ENCODE peak calls at places on chromosomes 13 and 19, in seven cellular contexts. T is heart right ventricle; K is A673; V is CD8-positive, alpha-beta memory T cell; A is uterus; R is CD4-positive, alpha-beta memory T cell; M is Karpas-422. S is an unnamed sample.

GRCh38 chr13:30845297-30846214 is 60.5 kb upstream of the MEDAG start:
- DNase-seq in R (no peak), V (no peak), K (no peak), T (no peak), M (no peak), A (no peak), S (no peak)

GRCh38 chr13:30685987-30686386 is 49.4 kb upstream of the ALOX5AP start:
- DNase-seq in K (no peak), M (no peak), V (no peak), T (no peak), A (no peak), R (no peak), S (no peak)

GRCh38 chr19:38095411-38096308 is 128.4 kb downstream of the DPF1 start:
- DNase-seq in K (peak), R (peak), T (peak), M (peak), A (peak), V (no peak), S (peak)

GRCh38 chr19:49071860-49072547 is 495 bp downstream of the KCNA7 start:
- DNase-seq in K (peak), T (no peak), V (no peak), M (no peak), A (no peak), R (no peak), S (no peak)

GRCh38 chr19:3340340-3340739 is 26.0 kb upstream of the NFIC start:
- DNase-seq in M (no peak), R (no peak), T (no peak), A (no peak), V (no peak), K (no peak), S (no peak)

GRCh38 chr19:734716-735115 is 16.2 kb upstream of the MISP start:
- DNase-seq in T (no peak), R (no peak), V (no peak), A (no peak), K (no peak), M (no peak), S (no peak)

GRCh38 chr13:102569488-102569887 is 27.3 kb upstream of the TPP2 start:
- DNase-seq in V (no peak), M (no peak), A (no peak), R (no peak), K (no peak), T (no peak), S (no peak)

GRCh38 chr19:4694211-4694987 is 24.3 kb upstream of the MYDGF start:
- DNase-seq in R (no peak), A (peak), K (peak), V (no peak), M (no peak), T (peak), S (no peak)

GRCh38 chr13:96904232-96904631 is 90.0 kb downstream of the OXGR1 start:
- DNase-seq in M (no peak), A (no peak), T (no peak), V (no peak), R (no peak), K (no peak), S (no peak)

GRCh38 chr19:17565611-17566010 is 10.2 kb downstream of the COLGALT1 start:
- DNase-seq in A (no peak), R (no peak), M (no peak), V (no peak), K (no peak), T (no peak), S (no peak)

GRCh38 chr19:28009696-28010095 is 1203.3 kb downstream of the UQCRFS1 start:
- DNase-seq in K (no peak), R (no peak), V (no peak), M (no peak), T (no peak), A (no peak), S (no peak)

GRCh38 chr13:95455782-95456181 is 96.7 kb upstream of the CLDN10 start:
- DNase-seq in R (no peak), M (no peak), A (no peak), K (peak), T (no peak), V (no peak), S (no peak)

GRCh38 chr13:81872581-81872980 is 1531.7 kb upstream of the SPRY2 start:
- DNase-seq in M (peak), K (peak), V (no peak), T (no peak), A (no peak), R (no peak), S (no peak)

GRCh38 chr19:48967346-48968178 is 2.5 kb downstream of the FTL start:
- DNase-seq in A (no peak), V (no peak), M (peak), K (no peak), R (no peak), T (no peak), S (no peak)

GRCh38 chr19:53394522-53394973 is 401 bp upstream of the ZNF765 start:
- DNase-seq in T (peak), R (no peak), A (peak), K (no peak), M (peak), V (no peak), S (peak)

GRCh38 chr13:51027644-51028043 is 83.4 kb downstream of the C13orf42 start:
- DNase-seq in V (no peak), R (no peak), K (no peak), M (no peak), A (no peak), T (no peak), S (no peak)

GRCh38 chr13:113848020-113848419 is 15.9 kb downstream of the GAS6 start:
- DNase-seq in R (no peak), K (no peak), T (no peak), V (no peak), M (no peak), A (peak), S (no peak)

GRCh38 chr19:29841559-29842367 is 30.0 kb downstream of the CCNE1 start:
- DNase-seq in A (no peak), T (no peak), M (peak), K (peak), V (no peak), R (no peak), S (no peak)

GRCh38 chr19:29842471-29843179 is 30.8 kb downstream of the CCNE1 start:
- DNase-seq in A (no peak), K (no peak), T (no peak), V (no peak), M (no peak), R (no peak), S (no peak)

GRCh38 chr19:29841209-29841558 is 29.4 kb downstream of the CCNE1 start:
- DNase-seq in T (no peak), M (no peak), V (no peak), R (no peak), K (no peak), A (no peak), S (no peak)

GRCh38 chr19:29844891-29845575 is 33.2 kb downstream of the CCNE1 start:
- DNase-seq in M (peak), A (peak), K (peak), R (no peak), V (peak), T (peak), S (peak)

DNA sequence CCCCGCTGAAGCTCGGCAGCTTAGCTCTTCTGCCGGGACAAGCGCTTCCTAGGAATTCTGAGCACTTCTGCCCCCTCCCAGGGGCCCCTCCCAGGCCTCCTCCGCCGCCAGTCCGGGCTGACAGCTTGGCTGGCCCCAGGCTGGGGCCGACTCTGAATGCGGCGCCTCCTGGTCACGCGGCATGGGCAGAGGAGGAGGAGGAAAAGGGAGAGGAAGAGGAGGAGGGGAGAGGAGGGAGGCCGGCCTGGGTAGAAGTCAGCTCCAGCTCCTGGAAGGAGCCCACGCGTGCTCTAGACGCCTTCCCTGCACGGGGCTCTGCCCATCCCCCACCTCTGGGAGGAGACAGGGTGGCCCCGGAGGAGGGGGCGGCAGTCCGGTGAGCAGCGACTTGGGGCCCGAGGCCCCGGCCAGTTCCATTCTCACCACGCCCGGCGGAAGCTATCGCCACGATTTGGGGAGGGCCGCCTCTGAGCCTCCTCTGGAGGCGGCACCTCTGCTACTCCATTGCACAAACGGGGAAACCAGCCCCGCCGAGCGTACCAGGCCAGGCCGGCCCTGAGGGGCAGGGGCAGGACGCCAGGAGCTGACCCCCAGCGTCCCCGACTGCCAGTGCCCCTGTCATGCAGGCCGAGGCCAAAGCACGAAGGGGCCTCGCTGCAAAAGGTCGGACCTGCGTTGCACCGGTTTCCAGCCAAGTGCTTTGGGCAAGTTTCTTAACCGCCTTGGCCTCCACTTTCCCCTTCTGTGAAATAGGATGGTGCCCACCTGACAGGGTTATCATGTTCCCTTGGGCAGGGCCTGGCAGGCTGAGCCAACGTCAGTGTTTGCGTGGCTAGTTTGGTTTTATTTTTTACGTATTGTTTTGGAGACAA is 31.6 kb downstream of the CCNE1 start:
- DNase-seq in R (peak), A (peak), M (no peak), T (peak), V (peak), K (no peak), S (no peak)
- H3K4me3 ChIP-seq in R (peak), A (no peak), M (no peak), T (peak), V (peak), K (no peak), S (peak)

DNA sequence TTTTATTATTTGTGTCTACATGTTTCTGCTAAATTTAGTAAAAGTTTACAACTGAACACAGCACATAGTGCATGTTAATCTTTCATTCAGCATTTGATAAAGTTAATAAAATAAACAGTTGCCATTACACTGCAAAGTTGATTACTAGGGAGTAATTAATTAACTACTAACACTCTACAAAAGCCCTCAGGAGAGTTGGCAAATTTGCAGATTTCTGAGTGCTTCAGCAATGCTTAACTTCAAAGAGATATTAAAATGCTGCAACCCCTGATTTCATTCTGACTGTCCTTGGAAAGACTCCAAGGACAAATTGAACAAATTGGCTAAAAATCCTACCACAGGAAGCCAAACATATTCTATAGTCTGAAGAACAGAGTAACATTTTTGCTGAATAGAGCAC is 1542.9 kb downstream of the SLITRK5 start:
- DNase-seq in R (no peak), V (no peak), M (no peak), T (no peak), A (no peak), K (no peak), S (no peak)
- H3K27ac ChIP-seq in R (no peak), V (no peak), M (no peak), T (no peak), A (no peak), K (no peak), S (no peak)

DNA sequence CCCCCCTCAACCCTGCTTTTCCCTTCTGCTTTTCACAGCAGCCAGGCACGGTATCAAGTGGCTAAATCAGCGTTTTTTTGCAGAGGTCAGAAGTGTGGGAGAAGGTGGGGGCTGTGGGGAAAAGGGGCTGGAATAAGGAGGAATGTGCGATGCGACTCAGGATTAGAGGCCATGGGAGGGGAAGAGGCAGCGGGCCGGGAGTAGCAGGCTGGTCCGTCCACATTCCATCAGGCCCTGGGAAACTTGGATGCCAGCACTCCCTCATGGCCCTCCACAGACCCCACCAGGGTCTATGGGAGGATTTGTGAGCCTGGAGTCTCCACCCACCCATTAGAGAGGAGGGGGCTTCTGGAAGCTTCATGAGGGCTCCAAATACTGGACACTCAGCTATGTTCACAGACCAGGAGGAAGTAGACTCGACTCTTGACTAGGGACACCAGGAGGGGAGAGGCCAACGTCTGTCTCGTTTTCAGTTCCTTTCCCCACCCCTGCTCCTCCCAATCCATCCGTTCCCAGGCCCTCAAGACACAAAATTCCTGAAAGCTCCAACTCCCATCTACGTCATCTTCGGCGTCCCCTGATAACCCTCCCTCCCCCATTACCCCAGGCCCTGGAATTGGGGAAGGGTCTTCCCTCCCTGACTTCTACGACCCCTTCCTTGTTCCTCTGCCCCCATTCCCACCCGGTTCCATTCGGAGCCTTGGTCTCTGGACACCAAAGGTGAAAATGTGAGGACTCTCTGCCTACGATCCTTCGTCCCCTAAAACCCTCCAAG is 3.3 kb upstream of the KCNC3 start:
- DNase-seq in M (peak), T (no peak), A (no peak), R (no peak), V (no peak), K (no peak), S (no peak)
- H3K4me3 ChIP-seq in M (peak), T (peak), A (no peak), R (peak), V (peak), K (peak), S (peak)

GRCh38 chr19:41868120-41868988 is 8.3 kb downstream of the RPS19 start:
- DNase-seq in R (no peak), V (no peak), T (no peak), K (no peak), A (no peak), M (no peak), S (no peak)
- H3K27ac ChIP-seq in R (peak), V (no peak), T (no peak), K (peak), A (no peak), M (no peak), S (no peak)

GRCh38 chr13:101429733-101430132 is 13.4 kb upstream of the NALCN start:
- DNase-seq in V (no peak), R (no peak), T (no peak), M (no peak), A (no peak), K (no peak), S (no peak)

GRCh38 chr13:101423872-101424271 is 7.6 kb upstream of the NALCN start:
- DNase-seq in K (no peak), T (no peak), R (no peak), M (no peak), V (no peak), A (no peak), S (no peak)

GRCh38 chr13:101425623-101426022 is 9.3 kb upstream of the NALCN start:
- DNase-seq in V (no peak), A (no peak), M (peak), K (no peak), R (no peak), T (no peak), S (no peak)

GRCh38 chr13:101425156-101425471 is 8.8 kb upstream of the NALCN start:
- DNase-seq in A (no peak), T (no peak), V (no peak), K (no peak), M (no peak), R (no peak), S (no peak)

DNA sequence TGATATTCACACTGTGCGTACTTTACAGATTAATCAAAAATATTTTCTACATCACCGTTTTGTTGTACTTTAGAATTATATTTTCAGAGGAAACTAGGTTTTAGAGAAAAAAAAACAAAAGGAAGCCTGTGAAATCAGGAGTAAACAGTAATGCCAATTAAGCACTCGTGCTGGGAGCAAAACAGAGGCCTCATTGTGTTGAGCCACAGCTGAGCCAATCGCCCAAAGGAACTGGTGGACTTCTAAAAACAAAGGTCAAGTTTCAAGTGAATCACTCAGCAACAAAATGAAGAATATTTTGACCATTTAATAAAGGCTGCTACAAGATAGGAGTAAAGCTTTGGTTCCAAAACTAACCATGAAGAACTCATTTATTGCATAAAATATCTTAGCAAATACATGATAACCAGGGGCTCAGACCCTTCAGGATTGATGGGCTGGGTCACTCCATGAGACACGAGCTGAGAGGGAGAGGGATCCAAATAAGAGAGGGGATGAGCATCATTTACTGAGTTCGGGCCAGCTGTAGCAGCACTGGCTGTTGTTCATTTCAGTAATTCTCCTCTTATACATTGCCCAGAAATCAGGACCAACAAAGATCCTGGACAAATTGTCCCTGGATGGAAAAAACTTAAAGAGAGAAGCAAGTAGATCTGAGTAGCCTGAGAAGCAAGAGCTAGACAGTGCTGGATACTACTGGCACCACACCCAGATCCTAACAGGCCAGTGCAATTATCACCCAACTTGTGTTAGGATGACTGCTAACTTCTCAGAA is 8.3 kb upstream of the NALCN start:
- DNase-seq in A (no peak), M (no peak), R (no peak), K (no peak), V (no peak), T (no peak), S (no peak)
- H3K4me3 ChIP-seq in A (no peak), M (no peak), R (no peak), K (no peak), V (no peak), T (no peak), S (no peak)

DNA sequence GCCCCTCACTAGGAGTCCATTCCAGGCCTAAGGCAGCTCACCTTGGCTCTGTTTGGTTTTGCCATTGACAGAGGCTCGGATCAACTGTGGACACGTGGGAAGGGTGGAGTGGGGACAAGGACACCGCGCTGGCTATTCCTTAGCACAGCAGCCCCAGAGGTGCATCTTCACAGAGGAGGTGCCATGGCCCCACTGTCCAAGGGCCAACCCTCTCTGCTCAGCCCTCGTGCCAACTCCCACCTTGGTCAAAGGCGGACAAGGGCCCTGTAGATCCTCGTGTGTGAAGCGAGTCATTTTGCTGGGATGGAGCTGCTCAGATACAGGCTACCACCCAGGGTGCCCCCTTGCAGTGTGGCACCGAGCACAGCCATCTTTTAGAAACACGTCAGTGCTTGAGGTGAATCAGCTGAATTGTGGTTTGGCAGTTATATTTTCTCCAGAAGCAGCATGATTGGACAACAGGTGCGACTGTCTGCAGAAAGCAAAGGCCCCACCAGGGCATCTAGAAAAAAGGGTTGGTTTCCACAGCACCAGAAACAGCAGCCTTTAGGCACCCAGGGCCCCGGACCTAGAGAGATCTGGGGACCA is 192.1 kb upstream of the GPR12 start:
- DNase-seq in M (no peak), R (no peak), A (no peak), K (no peak), T (no peak), V (no peak), S (no peak)
- H3K27ac ChIP-seq in M (no peak), R (no peak), A (no peak), K (no peak), T (no peak), V (no peak), S (no peak)